ENCODE peak calls at places on chromosomes 7 and 10, in five cellular contexts. L is adipocyte, Q is neural progenitor cell, I is IMR-90, S is sigmoid colon. F is an unnamed sample. For H3K36me3 and H3K9me3, the result is how much of the 10 kb centered on the place peaks cover.

GRCh38 chr7:2870471-2870941 is 26.4 kb upstream of the GNA12 start:
- DNase-seq in L (no peak), Q (peak), I (peak), S (peak), F (no peak)

GRCh38 chr7:21945374-21946227 is at the start of gene CDCA7L:
- DNase-seq in L (peak), Q (peak), I (peak), S (peak), F (peak)

GRCh38 chr7:131623154-131623553 is 66.7 kb upstream of the PODXL start:
- DNase-seq in L (no peak), Q (no peak), I (no peak), S (no peak), F (no peak)

GRCh38 chr10:87761892-87762291 is 56.1 kb downstream of the ATAD1 start:
- DNase-seq in L (peak), Q (no peak), I (peak), S (no peak), F (peak)

GRCh38 chr10:60963441-60964256 is 19.7 kb upstream of the RHOBTB1 start:
- DNase-seq in L (peak), Q (no peak), I (peak), S (no peak), F (no peak)

GRCh38 chr7:23072043-23072442 is 33.5 kb upstream of the KLHL7 start:
- DNase-seq in L (peak), Q (no peak), I (peak), S (no peak), F (no peak)

GRCh38 chr7:130489140-130489967 is 2.5 kb upstream of the MEST start:
- DNase-seq in L (peak), Q (peak), I (peak), S (no peak), F (no peak)

GRCh38 chr10:49741108-49741995 is 20.8 kb downstream of the OGDHL start:
- DNase-seq in L (no peak), Q (no peak), I (no peak), S (no peak), F (no peak)

GRCh38 chr10:23448802-23449570 is 10.1 kb downstream of the OTUD1 start:
- DNase-seq in L (no peak), Q (no peak), I (peak), S (no peak), F (no peak)

GRCh38 chr7:117285821-117286220 is 37.0 kb downstream of the WNT2 start:
- DNase-seq in L (no peak), Q (no peak), I (peak), S (no peak), F (no peak)

GRCh38 chr10:74704629-74705360 is 121.6 kb upstream of the KAT6B start:
- DNase-seq in L (peak), Q (no peak), I (peak), S (no peak), F (no peak)

GRCh38 chr10:81576336-81576735 is 298.7 kb upstream of the NRG3 start:
- DNase-seq in L (no peak), Q (no peak), I (no peak), S (no peak), F (no peak)

GRCh38 chr10:88986549-88987242 is 3.9 kb upstream of the FAS start:
- DNase-seq in L (peak), Q (peak), I (peak), S (no peak), F (no peak)

GRCh38 chr7:80105706-80106408 is 28.8 kb upstream of the GNAI1 start:
- DNase-seq in L (no peak), Q (no peak), I (no peak), S (no peak), F (no peak)

GRCh38 chr7:154874409-154875113 is 128.4 kb downstream of the PAXIP1 start:
- DNase-seq in L (no peak), Q (no peak), I (no peak), S (no peak), F (peak)

GRCh38 chr10:108421256-108421655 is 1256.8 kb upstream of the SORCS1 start:
- DNase-seq in L (no peak), Q (no peak), I (no peak), S (no peak), F (no peak)

GRCh38 chr7:12888727-12889126 is 201.3 kb downstream of the ARL4A start:
- DNase-seq in L (peak), Q (no peak), I (peak), S (no peak), F (no peak)

GRCh38 chr7:12884856-12885440 is 197.5 kb downstream of the ARL4A start:
- DNase-seq in L (peak), Q (no peak), I (peak), S (no peak), F (peak)

GRCh38 chr7:12882710-12883109 is 195.3 kb downstream of the ARL4A start:
- DNase-seq in L (no peak), Q (no peak), I (no peak), S (no peak), F (no peak)

GRCh38 chr7:12881712-12882111 is 194.3 kb downstream of the ARL4A start:
- DNase-seq in L (no peak), Q (no peak), I (no peak), S (no peak), F (no peak)

DNA sequence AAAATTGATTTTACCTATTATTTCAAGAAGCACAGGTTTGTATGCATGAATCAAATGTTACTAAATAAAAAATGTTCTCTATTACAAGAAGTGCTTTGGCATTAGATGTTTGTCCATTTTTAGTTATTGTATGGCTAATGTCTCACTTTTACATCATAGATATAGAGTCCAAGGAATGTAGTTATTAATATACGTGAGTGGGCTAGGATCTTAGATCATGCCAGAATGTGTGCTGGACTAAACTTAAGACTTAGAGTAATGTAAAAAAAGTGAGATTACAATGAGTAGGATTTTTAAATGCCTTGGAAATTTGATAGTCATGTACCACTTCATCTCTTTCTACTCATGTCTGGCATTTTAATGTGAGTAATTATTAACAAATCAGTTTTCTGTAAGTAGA is 196.6 kb downstream of the ARL4A start:
- DNase-seq in L (peak), Q (no peak), I (peak), S (no peak), F (no peak)
- H3K36me3 ChIP-seq in L (under half), Q (under half), I (under half), S (under half), F (under half)

GRCh38 chr7:27314111-27314510 is 71.5 kb downstream of the EVX1 start:
- DNase-seq in L (no peak), Q (no peak), I (no peak), S (no peak), F (no peak)
- H3K9me3 ChIP-seq in L (under half), Q (under half), I (under half), S (under half), F (under half)

GRCh38 chr10:117651121-117651520 is 108.6 kb downstream of the EMX2 start:
- DNase-seq in L (no peak), Q (no peak), I (no peak), S (no peak), F (no peak)
- H3K36me3 ChIP-seq in L (under half), Q (under half), I (under half), S (under half), F (under half)

GRCh38 chr7:64184376-64184775 is 22.6 kb upstream of the ZNF735 start:
- DNase-seq in L (no peak), Q (no peak), I (no peak), S (no peak), F (no peak)
- H3K9me3 ChIP-seq in L (under half), Q (under half), I (under half), S (under half), F (under half)

DNA sequence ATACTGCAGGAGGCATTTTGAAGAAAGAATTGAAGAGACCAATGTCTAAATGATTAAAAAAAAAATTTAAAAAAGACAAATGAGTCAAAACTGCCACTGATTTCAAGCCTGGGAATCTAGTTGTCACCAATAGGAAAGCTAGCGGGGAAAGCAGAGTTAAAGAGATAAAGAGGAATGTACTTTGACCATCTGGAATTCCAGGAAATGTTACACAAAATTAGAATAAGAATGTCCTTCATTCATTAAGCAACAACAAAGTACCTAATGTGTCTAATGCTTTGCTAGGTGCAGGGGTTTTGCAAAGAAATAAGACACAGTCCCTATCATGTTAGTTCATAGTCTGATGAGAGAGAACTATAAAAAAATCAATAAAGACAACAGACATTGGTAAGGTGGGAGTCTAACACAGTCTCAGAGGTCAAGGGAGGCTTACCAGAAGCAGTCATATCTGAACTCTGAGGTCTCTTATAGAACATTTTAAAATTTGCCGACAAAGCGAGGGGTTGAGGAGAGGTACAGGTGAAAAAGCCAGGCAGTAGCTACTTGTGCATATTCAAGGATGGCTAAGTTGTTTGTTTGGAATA is 8.8 kb upstream of the TYSND1 start:
- DNase-seq in L (no peak), Q (no peak), I (no peak), S (no peak), F (no peak)
- H3K36me3 ChIP-seq in L (half or more), Q (under half), I (half or more), S (half or more), F (half or more)

DNA sequence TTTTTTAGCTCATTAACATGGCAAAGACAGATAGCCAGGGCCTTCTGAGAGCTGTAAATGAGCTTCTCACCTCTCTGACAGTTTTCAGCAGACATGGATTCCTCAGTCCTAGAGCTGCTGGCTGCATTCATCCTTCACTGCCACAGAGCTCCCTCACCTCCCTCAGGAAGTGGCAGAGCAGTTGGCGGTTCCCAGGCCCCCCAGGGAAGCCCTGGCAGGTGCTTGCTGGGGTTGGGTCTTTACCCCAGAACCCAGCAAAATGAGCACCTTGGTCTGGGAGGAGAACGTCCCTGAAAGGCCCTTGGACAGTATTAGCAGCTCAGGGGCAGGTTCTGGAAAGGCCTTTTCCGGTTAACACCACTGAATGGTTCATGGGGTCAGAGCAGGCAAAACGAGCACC is 288.0 kb downstream of the PTPRN2 start:
- DNase-seq in L (no peak), Q (no peak), I (no peak), S (no peak), F (no peak)
- H3K9me3 ChIP-seq in L (under half), Q (under half), I (under half), S (under half), F (under half)

GRCh38 chr7:30453859-30454258 is 24.7 kb downstream of the NOD1 start:
- DNase-seq in L (no peak), Q (no peak), I (no peak), S (peak), F (no peak)
- H3K36me3 ChIP-seq in L (half or more), Q (under half), I (under half), S (half or more), F (under half)

GRCh38 chr7:149584530-149584929 is 86.9 kb upstream of the ZNF746 start:
- DNase-seq in L (no peak), Q (no peak), I (no peak), S (no peak), F (no peak)
- H3K9me3 ChIP-seq in L (under half), Q (under half), I (under half), S (under half), F (under half)

GRCh38 chr10:79434223-79434687 is 11.2 kb downstream of the ZCCHC24 start:
- DNase-seq in L (no peak), Q (no peak), I (peak), S (no peak), F (no peak)
- H3K36me3 ChIP-seq in L (half or more), Q (under half), I (half or more), S (under half), F (under half)

DNA sequence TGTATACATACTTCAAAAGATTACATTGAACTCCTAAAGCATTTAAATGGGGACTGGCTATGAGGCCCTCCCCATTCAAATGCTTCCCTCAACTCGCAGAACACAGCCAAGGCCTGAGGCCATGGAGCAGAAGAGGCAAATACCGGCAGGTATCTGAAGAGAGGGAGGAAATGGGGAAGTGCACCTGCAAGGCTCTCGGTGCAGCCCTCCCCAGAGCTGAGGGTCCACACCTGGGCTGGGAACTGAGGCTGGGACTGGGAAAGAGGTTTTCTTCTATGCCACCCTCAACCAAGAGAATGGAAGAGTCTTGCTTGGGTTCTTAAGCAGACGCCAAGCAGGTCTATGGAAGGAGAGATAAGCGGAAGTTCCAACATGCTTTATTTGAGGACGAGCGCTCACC is 13.0 kb upstream of the CYREN start:
- DNase-seq in L (no peak), Q (no peak), I (no peak), S (no peak), F (no peak)
- H3K9me3 ChIP-seq in L (half or more), Q (under half), I (under half), S (under half), F (under half)

F was measured in MG63.